ENCODE peak calls at places on chromosome 6, in five cellular contexts. D is Caki2, I is glutamatergic neuron, M is heart right ventricle, E is GM13977. Q is an unnamed sample.

GRCh38 chr6:37633581-37634237 is 64.0 kb downstream of the MDGA1 start:
- DNase-seq in E (no peak), I (no peak), D (no peak), M (no peak), Q (no peak)

GRCh38 chr6:137823826-137824501 is 43.1 kb upstream of the TNFAIP3 start:
- DNase-seq in I (peak; percentile 21), D (no peak), E (no peak), M (peak; percentile 43), Q (no peak)

GRCh38 chr6:99241905-99242534 is 107.5 kb downstream of the FAXC start:
- DNase-seq in I (peak; percentile 36), M (no peak), D (peak; percentile 44), E (peak; percentile 34), Q (no peak)

GRCh38 chr6:39426057-39426592 is 103.6 kb upstream of the KCNK16 start:
- DNase-seq in D (peak; percentile 39), I (no peak), E (no peak), M (no peak), Q (no peak)

GRCh38 chr6:93242049-93242448 is 177.3 kb downstream of the EPHA7 start:
- DNase-seq in D (no peak), I (no peak), E (no peak), M (no peak), Q (no peak)

GRCh38 chr6:118350881-118351430 is 197.1 kb upstream of the PLN start:
- DNase-seq in M (no peak), I (no peak), D (no peak), E (no peak), Q (no peak)

GRCh38 chr6:159595173-159595572 is 97.9 kb downstream of the SOD2 start:
- DNase-seq in E (no peak), I (no peak), D (peak; percentile 74), M (no peak), Q (no peak)

GRCh38 chr6:7106752-7107577 is 796 bp upstream of the RREB1 start:
- DNase-seq in D (no peak), M (peak; percentile 46), E (peak; percentile 75), I (no peak), Q (no peak)

GRCh38 chr6:106870069-106870468 is 104.5 kb downstream of the CD24 start:
- DNase-seq in E (no peak), M (no peak), D (peak; percentile 93), I (no peak), Q (no peak)

GRCh38 chr6:130434174-130434873 is 68.5 kb downstream of the TMEM200A start:
- DNase-seq in M (no peak), D (no peak), E (no peak), I (no peak), Q (no peak)

GRCh38 chr6:139376054-139376355 is 1.6 kb upstream of the CITED2 start:
- DNase-seq in I (no peak), M (peak; percentile 22), D (no peak), E (no peak), Q (no peak)

GRCh38 chr6:160831751-160832150 is 129.7 kb downstream of the PLG start:
- DNase-seq in D (no peak), I (no peak), M (no peak), E (no peak), Q (no peak)

GRCh38 chr6:51514396-51515051 is 572.9 kb downstream of the PKHD1 start:
- DNase-seq in I (no peak), M (no peak), E (no peak), D (peak; percentile 1), Q (no peak)

GRCh38 chr6:11636121-11636520 is 98.6 kb downstream of the TMEM170B start:
- DNase-seq in E (no peak), I (no peak), M (no peak), D (no peak), Q (no peak)

GRCh38 chr6:42532038-42532669 is 31.7 kb upstream of the UBR2 start:
- DNase-seq in I (no peak), E (peak; percentile 58), D (peak; percentile 40), M (no peak), Q (no peak)

GRCh38 chr6:166253277-166254229 is 54.6 kb downstream of the PRR18 start:
- DNase-seq in M (no peak), I (peak; percentile 48), D (no peak), E (peak; percentile 50), Q (no peak)

GRCh38 chr6:166743415-166743814 is 116.4 kb upstream of the RPS6KA2 start:
- DNase-seq in D (no peak), I (no peak), E (no peak), M (no peak), Q (no peak)

GRCh38 chr6:17497701-17498100 is 102.4 kb upstream of the FAM8A1 start:
- DNase-seq in E (no peak), D (peak; percentile 30), M (no peak), I (no peak), Q (no peak)

GRCh38 chr6:29529956-29530355 is 29.6 kb downstream of the UBD start:
- DNase-seq in I (no peak), M (no peak), E (no peak), D (no peak), Q (no peak)

GRCh38 chr6:117530467-117531242 is 48.2 kb downstream of the DCBLD1 start:
- DNase-seq in I (no peak), E (no peak), D (no peak), M (no peak), Q (no peak)

GRCh38 chr6:109187399-109188114 is 92.2 kb downstream of the CEP57L1 start:
- DNase-seq in E (peak; percentile 33), I (peak; percentile 60), D (peak; percentile 18), M (peak; percentile 19), Q (peak; percentile 16)

GRCh38 chr6:150924808-150925654 is 59.5 kb downstream of the MTHFD1L start:
- DNase-seq in I (no peak), E (no peak), M (no peak), D (no peak), Q (no peak)

GRCh38 chr6:52574709-52575489 is 2.0 kb downstream of the TRAM2 start:
- DNase-seq in I (no peak), E (peak; percentile 76), D (no peak), M (no peak), Q (peak; percentile 35)

GRCh38 chr6:15508363-15509330 is 154.2 kb downstream of the DTNBP1 start:
- DNase-seq in I (no peak), E (no peak), M (no peak), D (no peak), Q (no peak)

GRCh38 chr6:36368921-36369880 is 18.3 kb downstream of the ETV7 start:
- DNase-seq in I (no peak), D (no peak), M (no peak), E (no peak), Q (no peak)

GRCh38 chr6:38034269-38034914 is 214.9 kb downstream of the ZFAND3 start:
- DNase-seq in M (no peak), E (no peak), D (no peak), I (no peak), Q (no peak)

Q was measured in GM12864.